ENCODE peak calls at places on chromosomes 6 and 20, in five cellular contexts. C is cardiac muscle cell, W is left lung, J is upper lobe of right lung, H is vagina. V is an unnamed sample. For H3K4me1, the result is how much of the 10 kb centered on the place peaks cover.

GRCh38 chr6:29995346-29995777 is 53.0 kb downstream of the HLA-A start:
- DNase-seq in W (no peak), H (no peak), C (no peak), J (no peak), V (no peak)

GRCh38 chr6:142207265-142207877 is 60.3 kb downstream of the VTA1 start:
- DNase-seq in J (no peak), C (peak), W (no peak), H (no peak), V (peak)

GRCh38 chr6:55969501-55969900 is 94.1 kb upstream of the BMP5 start:
- DNase-seq in W (no peak), C (no peak), J (no peak), H (no peak), V (no peak)

GRCh38 chr6:156752666-156753301 is 24.4 kb upstream of the ARID1B start:
- DNase-seq in W (no peak), H (no peak), J (no peak), C (no peak), V (peak)

GRCh38 chr6:2807342-2808090 is 34.1 kb downstream of the SERPINB1 start:
- DNase-seq in W (no peak), J (no peak), C (no peak), H (no peak), V (no peak)

GRCh38 chr20:3672864-3673550 is 8.8 kb downstream of the ADAM33 start:
- DNase-seq in W (no peak), J (no peak), H (no peak), C (no peak), V (no peak)

GRCh38 chr6:97392735-97393134 is 109.7 kb upstream of the MMS22L start:
- DNase-seq in J (no peak), H (no peak), C (no peak), W (no peak), V (no peak)

GRCh38 chr6:170043881-170044790 is 246.7 kb downstream of the DLL1 start:
- DNase-seq in C (no peak), J (no peak), W (peak), H (no peak), V (no peak)

GRCh38 chr20:23585808-23586734 is 17.8 kb upstream of the CST9L start:
- DNase-seq in H (no peak), W (no peak), J (no peak), C (no peak), V (no peak)

GRCh38 chr6:35213161-35213823 is 464 bp upstream of the SCUBE3 start:
- DNase-seq in C (peak), J (no peak), W (no peak), H (no peak), V (no peak)

GRCh38 chr6:130373992-130374391 is 8.2 kb downstream of the TMEM200A start:
- DNase-seq in W (no peak), H (no peak), J (no peak), C (no peak), V (no peak)

GRCh38 chr6:53982361-53983050 is 128.7 kb upstream of the MLIP start:
- DNase-seq in H (no peak), C (no peak), J (no peak), W (no peak), V (no peak)

GRCh38 chr20:57243480-57244220 is 22.8 kb downstream of the BMP7 start:
- DNase-seq in J (no peak), C (no peak), H (no peak), W (no peak), V (no peak)

GRCh38 chr6:125858427-125859320 is 67.9 kb downstream of the NCOA7 start:
- DNase-seq in W (peak), H (no peak), J (no peak), C (peak), V (peak)

GRCh38 chr6:97765480-97765879 is 482.5 kb upstream of the MMS22L start:
- DNase-seq in J (no peak), H (no peak), C (no peak), W (no peak), V (no peak)

GRCh38 chr6:46756469-46757205 is 9.9 kb downstream of the ANKRD66 start:
- DNase-seq in C (peak), J (no peak), W (no peak), H (no peak), V (no peak)

GRCh38 chr6:125584468-125584939 is 164.9 kb upstream of the HEY2 start:
- DNase-seq in C (peak), W (peak), J (peak), H (no peak), V (peak)

GRCh38 chr6:145313041-145313855 is 422.1 kb downstream of the EPM2A start:
- DNase-seq in J (no peak), H (no peak), C (no peak), W (no peak), V (no peak)

GRCh38 chr6:106103728-106104109 is 17.6 kb downstream of the PRDM1 start:
- DNase-seq in H (no peak), J (no peak), C (no peak), W (no peak), V (no peak)

GRCh38 chr20:21027569-21027968 is 78.6 kb downstream of the LINC00237 start:
- DNase-seq in J (no peak), C (peak), H (no peak), W (no peak), V (no peak)

GRCh38 chr6:134920422-134920821 is 29.5 kb downstream of the ALDH8A1 start:
- DNase-seq in W (no peak), J (no peak), H (no peak), C (no peak), V (no peak)
- H3K4me1 ChIP-seq in W (under half), J (under half), H (under half), C (under half), V (under half)

DNA sequence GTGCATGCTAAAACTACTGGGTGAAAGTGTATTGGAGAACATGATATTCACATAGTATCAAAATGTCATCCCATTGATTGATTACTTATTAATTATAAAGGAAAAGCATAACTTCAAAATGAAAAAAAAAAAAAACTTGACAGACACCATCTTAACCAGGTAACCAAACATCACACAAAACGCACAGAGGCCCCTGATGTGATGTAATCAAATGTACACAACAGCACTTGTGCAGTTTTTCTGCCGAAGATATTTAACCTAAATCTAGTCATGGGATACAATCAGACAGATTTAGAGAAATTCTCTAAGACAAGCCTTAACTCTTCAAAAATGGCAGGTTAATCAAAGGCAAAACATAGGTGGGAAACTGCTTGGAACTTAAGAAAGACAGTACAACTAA is 102.0 kb upstream of the TENT5A start:
- DNase-seq in W (no peak), J (no peak), C (no peak), H (no peak), V (no peak)
- H3K4me1 ChIP-seq in W (under half), J (under half), C (under half), H (under half), V (under half)

DNA sequence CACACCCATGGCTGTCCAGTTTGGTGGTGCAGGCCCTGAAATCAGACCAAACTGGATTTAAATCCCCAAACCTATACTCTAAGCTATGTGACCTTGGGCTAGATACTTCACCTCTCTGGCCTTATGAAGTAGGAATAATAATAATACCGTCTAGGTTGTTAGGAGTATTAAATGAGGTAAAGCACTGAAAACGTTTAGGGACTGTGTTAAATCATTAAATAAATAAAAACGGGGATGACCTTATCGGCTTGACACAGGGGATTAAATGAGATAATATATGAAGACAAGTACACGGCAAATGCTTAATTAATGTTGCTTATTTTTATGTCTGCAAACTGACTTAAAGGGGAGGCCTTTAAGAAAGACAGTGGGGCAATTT is 672 bp upstream of the STK4 start:
- DNase-seq in H (no peak), J (no peak), C (no peak), W (no peak), V (no peak)
- H3K4me1 ChIP-seq in H (under half), J (under half), C (under half), W (under half), V (under half)

GRCh38 chr20:44409132-44409600 is 53.7 kb downstream of the HNF4A start:
- DNase-seq in H (no peak), W (no peak), C (no peak), J (no peak), V (no peak)
- H3K4me1 ChIP-seq in H (under half), W (under half), C (under half), J (under half), V (under half)

DNA sequence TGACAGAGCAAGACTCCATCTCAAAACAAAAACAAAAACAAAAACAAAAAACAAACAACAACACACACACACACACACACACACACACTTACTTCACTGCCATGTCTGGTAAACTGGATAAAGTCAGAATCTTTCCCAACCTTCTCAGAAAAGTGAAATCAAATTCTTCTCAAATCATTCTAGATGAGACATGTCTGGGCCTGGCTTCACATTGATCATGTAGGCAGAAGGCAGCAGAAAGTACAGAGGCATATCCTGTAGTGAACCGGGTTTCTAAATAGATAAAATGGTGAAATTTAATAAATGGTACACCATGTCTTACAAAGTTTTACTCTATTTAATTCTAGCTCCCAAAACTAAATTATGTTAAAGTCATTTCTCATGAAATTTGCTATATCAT is 14.9 kb upstream of the MRS2 start:
- DNase-seq in J (no peak), H (no peak), C (no peak), W (no peak), V (no peak)
- H3K4me1 ChIP-seq in J (under half), H (under half), C (under half), W (under half), V (under half)

DNA sequence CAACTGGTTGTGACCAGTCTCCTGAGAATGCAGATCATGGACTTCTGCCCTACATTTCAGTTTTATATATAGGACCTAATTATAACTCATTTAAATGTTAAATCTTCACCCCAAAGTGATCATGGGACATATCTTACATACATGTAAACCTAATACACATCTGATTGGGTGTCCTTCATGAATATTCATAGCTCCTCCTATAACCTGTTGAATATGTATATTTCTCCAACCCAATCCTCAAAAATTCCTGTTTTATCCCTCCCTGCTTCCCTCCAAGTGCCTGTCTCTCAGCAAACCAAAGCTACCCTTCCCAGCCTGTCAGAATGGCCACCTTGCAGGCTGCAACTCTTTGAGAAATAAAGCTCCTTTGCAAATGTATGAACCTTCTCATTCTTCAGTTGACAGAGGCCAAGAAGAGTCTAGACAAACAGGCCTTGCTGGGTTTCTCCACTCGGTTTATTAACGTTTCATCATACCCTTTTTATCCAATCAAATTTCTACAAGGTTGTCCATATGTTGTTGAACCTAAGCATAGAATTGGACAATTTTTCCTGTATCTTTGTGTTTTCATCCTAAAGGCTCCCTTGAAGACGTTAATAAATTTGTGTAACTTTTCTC is 133.2 kb downstream of the HFE start:
- DNase-seq in H (no peak), J (no peak), C (no peak), W (no peak), V (no peak)
- H3K4me1 ChIP-seq in H (under half), J (under half), C (under half), W (under half), V (under half)

GRCh38 chr20:47635256-47635655 is 133.6 kb downstream of the NCOA3 start:
- DNase-seq in C (no peak), H (no peak), J (no peak), W (no peak), V (no peak)

GRCh38 chr20:47627540-47627939 is 125.9 kb downstream of the NCOA3 start:
- DNase-seq in C (no peak), W (no peak), H (no peak), J (no peak), V (no peak)

DNA sequence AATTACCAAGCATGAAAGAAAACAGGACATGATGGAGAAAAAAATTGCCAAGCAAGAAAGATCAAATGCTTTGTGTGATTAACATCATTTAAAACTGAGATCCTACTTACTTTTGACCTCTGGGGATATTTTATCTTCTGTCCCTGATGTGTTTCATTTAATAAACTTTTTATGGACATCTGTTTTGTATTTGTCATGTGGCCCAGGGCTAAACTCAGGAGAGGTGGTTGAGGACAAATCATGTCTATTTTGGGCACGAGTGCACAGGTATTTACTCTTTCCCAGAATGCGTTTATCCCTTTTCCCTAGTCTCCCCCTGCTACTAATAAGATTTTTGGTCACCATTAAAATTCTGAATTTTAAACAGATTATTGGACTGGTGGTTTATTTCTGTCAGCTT is 128.2 kb downstream of the NCOA3 start:
- DNase-seq in W (no peak), C (no peak), J (no peak), H (no peak), V (no peak)
- H3K4me1 ChIP-seq in W (under half), C (under half), J (under half), H (under half), V (under half)

GRCh38 chr6:52393780-52394179 is 26.4 kb upstream of the EFHC1 start:
- DNase-seq in H (no peak), J (no peak), W (no peak), C (no peak), V (no peak)
- H3K4me1 ChIP-seq in H (under half), J (under half), W (under half), C (under half), V (under half)

GRCh38 chr6:137705166-137706064 is 161.6 kb upstream of the TNFAIP3 start:
- DNase-seq in H (no peak), W (no peak), J (peak), C (peak), V (peak)

GRCh38 chr6:137707038-137707589 is 159.9 kb upstream of the TNFAIP3 start:
- DNase-seq in W (no peak), J (no peak), H (no peak), C (no peak), V (no peak)

GRCh38 chr6:137706065-137706422 is 161.0 kb upstream of the TNFAIP3 start:
- DNase-seq in H (no peak), C (no peak), J (no peak), W (no peak), V (no peak)

GRCh38 chr6:137702791-137703424 is 164.2 kb upstream of the TNFAIP3 start:
- DNase-seq in C (no peak), H (no peak), W (no peak), J (no peak), V (no peak)

GRCh38 chr6:137704802-137705165 is 162.3 kb upstream of the TNFAIP3 start:
- DNase-seq in C (peak), W (no peak), H (no peak), J (no peak), V (no peak)
- H3K4me1 ChIP-seq in C (under half), W (half or more), H (under half), J (under half), V (under half)

DNA sequence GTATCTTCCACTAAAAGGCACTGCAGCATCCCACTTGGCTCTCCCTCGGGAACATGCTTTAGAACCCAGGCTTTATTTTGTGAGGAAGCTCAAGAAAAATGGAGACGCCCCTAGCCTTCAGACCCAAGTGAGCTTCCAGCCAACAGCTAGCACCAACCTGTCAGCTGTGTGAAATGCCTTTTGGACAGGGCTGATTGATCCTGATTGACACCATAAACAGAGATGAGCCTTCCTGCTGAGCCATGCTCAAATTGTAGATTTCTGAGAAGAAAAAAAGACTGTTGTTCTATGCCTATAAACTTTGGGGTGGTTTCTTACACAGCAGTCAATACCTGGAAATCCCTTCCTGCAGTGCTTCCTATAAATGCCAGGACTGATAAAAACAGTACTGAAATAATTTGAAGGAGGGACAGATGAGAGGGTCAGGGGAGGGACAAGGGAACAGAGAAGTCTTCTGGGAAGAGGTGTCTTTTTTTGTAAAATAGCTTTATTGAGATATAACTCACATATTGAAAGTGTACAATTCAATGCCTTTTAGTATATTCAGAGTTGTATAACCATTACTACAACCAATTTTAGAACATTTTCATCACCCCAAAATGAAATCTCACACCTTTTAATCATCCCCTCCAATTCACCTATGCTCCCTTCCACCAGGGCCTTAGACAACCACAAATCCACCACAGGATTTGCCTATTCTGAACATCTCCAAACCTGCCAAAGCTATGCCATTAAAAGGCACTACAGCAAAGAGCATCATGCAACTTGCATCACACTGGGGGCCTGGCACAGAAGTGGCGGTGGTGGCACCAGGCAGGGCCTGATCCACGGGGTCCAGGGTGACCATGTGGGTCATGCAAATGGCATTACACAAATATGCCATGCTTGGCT is 2.7 kb upstream of the STK4 start:
- DNase-seq in J (no peak), H (no peak), C (no peak), W (no peak), V (no peak)
- H3K4me1 ChIP-seq in J (under half), H (under half), C (under half), W (under half), V (under half)